ENCODE peak calls at places on chromosomes 1 and 21, in seven cellular contexts. T is naive thymus-derived CD8-positive, alpha-beta T cell; P is amygdala; I is GM12891; A is Jurkat, Clone E6-1; B is NAMALWA; S is stimulated activated naive CD4-positive, alpha-beta T cell. F is an unnamed sample.

GRCh38 chr1:181013144-181013543 is 9.5 kb downstream of the STX6 start:
- DNase-seq in T (no peak), P (no peak), I (no peak), A (peak; percentile 81), B (no peak), S (no peak), F (no peak)

GRCh38 chr1:204147392-204148097 is 4.3 kb downstream of the ETNK2 start:
- DNase-seq in T (no peak), P (no peak), I (no peak), A (no peak), B (no peak), S (no peak), F (no peak)

GRCh38 chr1:209207701-209208286 is 375.7 kb upstream of the CAMK1G start:
- DNase-seq in T (no peak), P (peak; percentile 64), I (peak; percentile 46), A (no peak), B (no peak), S (no peak), F (no peak)

GRCh38 chr1:5821496-5822176 is 170.6 kb downstream of the NPHP4 start:
- DNase-seq in T (no peak), P (no peak), I (no peak), A (no peak), B (no peak), S (no peak), F (no peak)

GRCh38 chr21:37413553-37414291 is 47.1 kb downstream of the DYRK1A start:
- DNase-seq in T (no peak), P (no peak), I (no peak), A (no peak), B (peak; percentile 25), S (no peak), F (no peak)

GRCh38 chr1:200873671-200874397 is 1.1 kb downstream of the GPR25 start:
- DNase-seq in T (no peak), P (no peak), I (no peak), A (no peak), B (no peak), S (no peak), F (no peak)

GRCh38 chr21:45126085-45126687 is 51.8 kb downstream of the ADARB1 start:
- DNase-seq in T (no peak), P (no peak), I (no peak), A (no peak), B (no peak), S (no peak), F (no peak)

GRCh38 chr21:42781150-42781980 is 98.0 kb downstream of the WDR4 start:
- DNase-seq in T (no peak), P (peak; percentile 55), I (no peak), A (no peak), B (no peak), S (peak; percentile 13), F (no peak)

GRCh38 chr1:187203257-187203656 is 374.5 kb downstream of the PLA2G4A start:
- DNase-seq in T (no peak), P (no peak), I (no peak), A (no peak), B (no peak), S (no peak), F (no peak)

GRCh38 chr1:8663915-8664331 is 153.5 kb downstream of the RERE start:
- DNase-seq in T (no peak), P (no peak), I (no peak), A (no peak), B (peak; percentile 70), S (no peak), F (no peak)

GRCh38 chr1:63034256-63034655 is 250.3 kb downstream of the ATG4C start:
- DNase-seq in T (no peak), P (no peak), I (no peak), A (no peak), B (no peak), S (no peak), F (no peak)

GRCh38 chr1:25568834-25569598 is 25.6 kb downstream of the LDLRAP1 start:
- DNase-seq in T (peak; percentile 58), P (no peak), I (no peak), A (no peak), B (no peak), S (no peak), F (no peak)

GRCh38 chr1:207659545-207660148 is 14.7 kb downstream of the CR1L start:
- DNase-seq in T (no peak), P (no peak), I (no peak), A (no peak), B (no peak), S (no peak), F (no peak)

GRCh38 chr1:39173119-39173994 is 31.1 kb upstream of the MACF1 start:
- DNase-seq in T (no peak), P (no peak), I (no peak), A (no peak), B (no peak), S (no peak), F (no peak)

GRCh38 chr1:241443561-241443960 is 76.0 kb downstream of the FH start:
- DNase-seq in T (no peak), P (no peak), I (no peak), A (no peak), B (no peak), S (no peak), F (no peak)

GRCh38 chr1:90561926-90562325 is 155.2 kb downstream of the BARHL2 start:
- DNase-seq in T (no peak), P (no peak), I (no peak), A (peak; percentile 39), B (peak; percentile 12), S (no peak), F (no peak)

GRCh38 chr1:44531785-44532566 is 126.9 kb downstream of the RNF220 start:
- DNase-seq in T (no peak), P (no peak), I (no peak), A (no peak), B (no peak), S (no peak), F (no peak)

GRCh38 chr1:201404722-201405483 is 5.8 kb upstream of the LAD1 start:
- DNase-seq in T (no peak), P (no peak), I (no peak), A (no peak), B (no peak), S (no peak), F (no peak)

F was measured in effector memory CD4-positive, alpha-beta T cell.